ENCODE peak calls at places on chromosomes 3 and 15, in ten cellular contexts. G is activated CD8-positive, alpha-beta memory T cell treated with anti-CD3 and anti-CD28 coated beads for 24 hours; W is A549; R is foreskin melanocyte; B is NCI-H1092; H is mammary epithelial cell; P is frontal cortex; E is CD4-positive, alpha-beta memory T cell; Z is stimulated activated CD8-positive, alpha-beta memory T cell treated with anti-CD3 and anti-CD28 coated beads, Interleukin-15, amount 100 ng/mL, for 48 hours; I is RCC 7860. V is an unnamed sample.

GRCh38 chr3:39260957-39261356 is 18.9 kb downstream of the CX3CR1 start:
- DNase-seq in G (no peak), E (peak; percentile 72), B (no peak), W (peak; percentile 75), H (peak; percentile 89), Z (peak; percentile 42), P (no peak), R (peak; percentile 55), I (peak; percentile 65), V (peak; percentile 73)

GRCh38 chr3:187713504-187713903 is 11.1 kb upstream of the RTP2 start:
- DNase-seq in R (no peak), G (no peak), W (no peak), P (no peak), E (peak; percentile 53), I (peak; percentile 16), Z (no peak), B (no peak), H (peak; percentile 42), V (peak; percentile 77)

GRCh38 chr15:70095387-70096214 is 2.1 kb downstream of the TLE3 start:
- DNase-seq in I (no peak), H (peak; percentile 16), B (peak; percentile 12), Z (no peak), E (peak; percentile 16), W (no peak), G (peak; percentile 81), P (no peak), R (no peak), V (no peak)

GRCh38 chr3:186268616-186269448 is 93.2 kb downstream of the DGKG start:
- DNase-seq in E (no peak), H (no peak), G (no peak), P (no peak), I (no peak), Z (no peak), B (no peak), W (no peak), R (no peak), V (peak; percentile 70)

GRCh38 chr3:151037746-151038145 is 47.7 kb upstream of the MED12L start:
- DNase-seq in G (no peak), W (peak; percentile 13), R (peak; percentile 50), Z (no peak), H (peak; percentile 67), I (peak; percentile 88), P (no peak), B (no peak), E (no peak), V (no peak)

GRCh38 chr15:58498821-58499580 is 67.2 kb downstream of the LIPC start:
- DNase-seq in R (no peak), E (no peak), W (no peak), G (no peak), Z (no peak), B (no peak), I (peak; percentile 71), P (no peak), H (no peak), V (no peak)

GRCh38 chr3:133570937-133571320 is 2.6 kb upstream of the CDV3 start:
- DNase-seq in W (no peak), B (no peak), P (no peak), R (no peak), Z (no peak), H (no peak), G (no peak), I (peak; percentile 86), E (no peak), V (no peak)

GRCh38 chr15:39491917-39492490 is 88.9 kb upstream of the THBS1 start:
- DNase-seq in I (no peak), G (no peak), Z (no peak), H (no peak), B (no peak), E (no peak), W (no peak), P (no peak), R (no peak), V (no peak)

GRCh38 chr15:62928996-62929350 is 113.6 kb upstream of the TPM1 start:
- DNase-seq in E (no peak), I (peak; percentile 83), R (no peak), P (no peak), Z (no peak), W (peak; percentile 55), G (no peak), H (peak; percentile 88), B (no peak), V (no peak)

GRCh38 chr3:65883614-65884013 is 155.1 kb downstream of the MAGI1 start:
- DNase-seq in E (no peak), G (no peak), R (peak; percentile 29), H (no peak), W (no peak), P (no peak), I (no peak), B (no peak), Z (no peak), V (no peak)

GRCh38 chr3:58474348-58474911 is 17.5 kb upstream of the KCTD6 start:
- DNase-seq in I (no peak), B (no peak), R (no peak), E (no peak), H (no peak), W (no peak), G (no peak), P (no peak), Z (no peak), V (no peak)

GRCh38 chr15:33567652-33568051 is 256.9 kb downstream of the RYR3 start:
- DNase-seq in E (no peak), Z (no peak), R (no peak), W (no peak), B (no peak), G (no peak), P (no peak), H (no peak), I (no peak), V (no peak)

GRCh38 chr3:52298147-52299098 is 10.8 kb downstream of the GLYCTK start:
- DNase-seq in R (no peak), G (no peak), I (no peak), H (no peak), P (no peak), W (no peak), E (no peak), Z (no peak), B (no peak), V (no peak)

GRCh38 chr3:161372321-161373260 is 1.3 kb upstream of the SPTSSB start:
- DNase-seq in E (peak; percentile 31), Z (no peak), P (no peak), G (peak; percentile 67), W (peak; percentile 20), B (peak; percentile 55), I (no peak), H (peak; percentile 31), R (peak; percentile 5), V (no peak)

GRCh38 chr3:35665390-35666055 is 26.2 kb downstream of the ARPP21 start:
- DNase-seq in P (no peak), G (no peak), W (no peak), E (no peak), R (no peak), Z (no peak), H (no peak), B (no peak), I (no peak), V (no peak)

GRCh38 chr3:123298903-123299302 is 97.2 kb downstream of the SEC22A start:
- DNase-seq in G (no peak), P (no peak), W (peak; percentile 16), R (no peak), H (peak; percentile 15), I (peak; percentile 38), B (no peak), Z (no peak), E (no peak), V (no peak)

GRCh38 chr3:60720696-60721228 is 530.5 kb downstream of the FHIT start:
- DNase-seq in I (no peak), R (no peak), E (no peak), Z (no peak), H (no peak), W (no peak), P (no peak), B (no peak), G (no peak), V (no peak)

GRCh38 chr3:46395210-46395661 is 11.6 kb downstream of the CCR5AS start:
- DNase-seq in E (no peak), Z (no peak), W (no peak), R (no peak), B (no peak), G (no peak), H (no peak), P (no peak), I (no peak), V (no peak)